ENCODE peak calls at places on chromosomes 13 and 19, in nine cellular contexts. X, T, M, G, D, B, K, P and E are unnamed samples.

GRCh38 chr13:76609643-76610042 is 276.6 kb downstream of the KCTD12 start:
- DNase-seq in X (no peak), T (no peak), M (no peak), G (no peak), D (no peak), B (no peak), K (no peak), P (no peak), E (no peak)

GRCh38 chr13:59970847-59971246 is 192.9 kb downstream of the DIAPH3 start:
- DNase-seq in X (no peak), T (no peak), M (no peak), G (no peak), D (no peak), B (no peak), K (no peak), P (no peak), E (no peak)

GRCh38 chr13:40452038-40452666 is 214.3 kb downstream of the FOXO1 start:
- DNase-seq in X (no peak), T (no peak), M (no peak), G (no peak), D (no peak), B (no peak), K (no peak), P (no peak), E (no peak)

GRCh38 chr19:7366701-7367420 is 18.1 kb downstream of the ARHGEF18 start:
- DNase-seq in X (no peak), T (peak; percentile 16), M (no peak), G (no peak), D (no peak), B (peak; percentile 57), K (no peak), P (no peak), E (peak; percentile 62)

GRCh38 chr19:31054430-31054829 is 294.8 kb downstream of the TSHZ3 start:
- DNase-seq in X (peak; percentile 21), T (peak; percentile 67), M (no peak), G (peak; percentile 5), D (no peak), B (no peak), K (peak; percentile 13), P (no peak), E (peak; percentile 75)

GRCh38 chr19:45641274-45642105 is 2.3 kb upstream of the EML2 start:
- DNase-seq in X (peak; percentile 78), T (peak; percentile 83), M (peak; percentile 45), G (no peak), D (peak; percentile 22), B (peak; percentile 83), K (peak; percentile 64), P (no peak), E (peak; percentile 95)

GRCh38 chr13:44243198-44243852 is 130.3 kb upstream of the SERP2 start:
- DNase-seq in X (peak; percentile 47), T (peak; percentile 3), M (no peak), G (no peak), D (no peak), B (no peak), K (no peak), P (no peak), E (peak; percentile 97)

GRCh38 chr13:26254583-26255102 is 714 bp downstream of the CDK8 start:
- DNase-seq in X (peak; percentile 59), T (peak; percentile 13), M (no peak), G (peak; percentile 52), D (peak; percentile 37), B (peak; percentile 10), K (peak; percentile 64), P (no peak), E (peak; percentile 33)

GRCh38 chr13:41802684-41803554 is 158.0 kb downstream of the VWA8 start:
- DNase-seq in X (no peak), T (peak; percentile 68), M (no peak), G (no peak), D (no peak), B (no peak), K (no peak), P (no peak), E (peak; percentile 88)

GRCh38 chr13:91456837-91457236 is 58.4 kb downstream of the GPC5 start:
- DNase-seq in X (no peak), T (no peak), M (no peak), G (no peak), D (no peak), B (no peak), K (no peak), P (no peak), E (no peak)

GRCh38 chr13:28035146-28035782 is 46.8 kb upstream of the URAD start:
- DNase-seq in X (no peak), T (no peak), M (no peak), G (no peak), D (no peak), B (peak; percentile 64), K (no peak), P (no peak), E (no peak)

GRCh38 chr19:35249848-35250711 is 1.3 kb downstream of the LSR start:
- DNase-seq in X (peak; percentile 16), T (no peak), M (no peak), G (no peak), D (no peak), B (peak; percentile 77), K (no peak), P (no peak), E (no peak)